ENCODE peak calls at places on chromosome 6, in five cellular contexts. One of them, this sample, is unnamed.

GRCh38 chr6:142867988-142868818 is 76.8 kb downstream of the HIVEP2 start:
- DNase-seq in endothelial cell of umbilical vein: peak
- DNase-seq in fibroblast of pulmonary artery: peak
- DNase-seq in left ventricle myocardium inferior: no peak
- DNase-seq in choroid plexus epithelial cell: peak
- DNase-seq in this sample: no peak

GRCh38 chr6:46468611-46469010 is 22.6 kb downstream of the RCAN2 start:
- DNase-seq in choroid plexus epithelial cell: peak
- DNase-seq in left ventricle myocardium inferior: no peak
- DNase-seq in endothelial cell of umbilical vein: no peak
- DNase-seq in fibroblast of pulmonary artery: no peak
- DNase-seq in this sample: no peak

GRCh38 chr6:126396131-126396530 is 56.2 kb downstream of the CENPW start:
- DNase-seq in endothelial cell of umbilical vein: no peak
- DNase-seq in fibroblast of pulmonary artery: no peak
- DNase-seq in left ventricle myocardium inferior: no peak
- DNase-seq in choroid plexus epithelial cell: no peak
- DNase-seq in this sample: peak

GRCh38 chr6:27726620-27727023 is 185.6 kb downstream of the OR2B2 start:
- DNase-seq in choroid plexus epithelial cell: peak
- DNase-seq in fibroblast of pulmonary artery: no peak
- DNase-seq in endothelial cell of umbilical vein: no peak
- DNase-seq in left ventricle myocardium inferior: no peak
- DNase-seq in this sample: peak

GRCh38 chr6:146892613-146893401 is 294.0 kb downstream of the ADGB start:
- DNase-seq in choroid plexus epithelial cell: peak
- DNase-seq in left ventricle myocardium inferior: no peak
- DNase-seq in endothelial cell of umbilical vein: peak
- DNase-seq in fibroblast of pulmonary artery: peak
- DNase-seq in this sample: peak

GRCh38 chr6:135085700-135086413 is 31.2 kb upstream of the HBS1L start:
- DNase-seq in left ventricle myocardium inferior: no peak
- DNase-seq in choroid plexus epithelial cell: no peak
- DNase-seq in endothelial cell of umbilical vein: no peak
- DNase-seq in fibroblast of pulmonary artery: no peak
- DNase-seq in this sample: no peak

GRCh38 chr6:39003072-39003471 is 45.5 kb upstream of the GLP1R start:
- DNase-seq in choroid plexus epithelial cell: peak
- DNase-seq in endothelial cell of umbilical vein: no peak
- DNase-seq in left ventricle myocardium inferior: no peak
- DNase-seq in fibroblast of pulmonary artery: no peak
- DNase-seq in this sample: peak

GRCh38 chr6:40822619-40823018 is 216.4 kb downstream of the UNC5CL start:
- DNase-seq in endothelial cell of umbilical vein: no peak
- DNase-seq in choroid plexus epithelial cell: no peak
- DNase-seq in left ventricle myocardium inferior: no peak
- DNase-seq in fibroblast of pulmonary artery: no peak
- DNase-seq in this sample: peak

GRCh38 chr6:125194980-125195379 is 41.4 kb downstream of the TPD52L1 start:
- DNase-seq in choroid plexus epithelial cell: no peak
- DNase-seq in left ventricle myocardium inferior: no peak
- DNase-seq in fibroblast of pulmonary artery: no peak
- DNase-seq in endothelial cell of umbilical vein: no peak
- DNase-seq in this sample: no peak

GRCh38 chr6:22236626-22237414 is 60.0 kb downstream of the PRL start:
- DNase-seq in left ventricle myocardium inferior: no peak
- DNase-seq in endothelial cell of umbilical vein: no peak
- DNase-seq in fibroblast of pulmonary artery: peak
- DNase-seq in choroid plexus epithelial cell: peak
- DNase-seq in this sample: peak

GRCh38 chr6:42078391-42078790 is 28.1 kb downstream of the TAF8 start:
- DNase-seq in choroid plexus epithelial cell: no peak
- DNase-seq in endothelial cell of umbilical vein: no peak
- DNase-seq in left ventricle myocardium inferior: no peak
- DNase-seq in fibroblast of pulmonary artery: no peak
- DNase-seq in this sample: no peak

GRCh38 chr6:7390218-7390878 is 740 bp downstream of the RIOK1 start:
- DNase-seq in left ventricle myocardium inferior: no peak
- DNase-seq in endothelial cell of umbilical vein: no peak
- DNase-seq in choroid plexus epithelial cell: peak
- DNase-seq in fibroblast of pulmonary artery: no peak
- DNase-seq in this sample: no peak

GRCh38 chr6:142478117-142478516 is 176.3 kb downstream of the ADGRG6 start:
- DNase-seq in choroid plexus epithelial cell: peak
- DNase-seq in fibroblast of pulmonary artery: peak
- DNase-seq in left ventricle myocardium inferior: no peak
- DNase-seq in endothelial cell of umbilical vein: no peak
- DNase-seq in this sample: peak

GRCh38 chr6:113632220-113632864 is 224.8 kb upstream of the MARCKS start:
- DNase-seq in choroid plexus epithelial cell: peak
- DNase-seq in left ventricle myocardium inferior: peak
- DNase-seq in endothelial cell of umbilical vein: peak
- DNase-seq in fibroblast of pulmonary artery: peak
- DNase-seq in this sample: peak

GRCh38 chr6:104095661-104096416 is 763.9 kb downstream of the HACE1 start:
- DNase-seq in endothelial cell of umbilical vein: no peak
- DNase-seq in fibroblast of pulmonary artery: no peak
- DNase-seq in choroid plexus epithelial cell: no peak
- DNase-seq in left ventricle myocardium inferior: no peak
- DNase-seq in this sample: no peak

GRCh38 chr6:112618796-112619195 is 271.7 kb downstream of the RFPL4B start:
- DNase-seq in fibroblast of pulmonary artery: peak
- DNase-seq in endothelial cell of umbilical vein: peak
- DNase-seq in left ventricle myocardium inferior: no peak
- DNase-seq in choroid plexus epithelial cell: peak
- DNase-seq in this sample: no peak

GRCh38 chr6:41551086-41551702 is 5.0 kb downstream of the FOXP4 start:
- DNase-seq in fibroblast of pulmonary artery: no peak
- DNase-seq in left ventricle myocardium inferior: no peak
- DNase-seq in endothelial cell of umbilical vein: no peak
- DNase-seq in choroid plexus epithelial cell: no peak
- DNase-seq in this sample: no peak

GRCh38 chr6:162615016-162615717 is 112.4 kb downstream of the PRKN start:
- DNase-seq in left ventricle myocardium inferior: no peak
- DNase-seq in choroid plexus epithelial cell: peak
- DNase-seq in fibroblast of pulmonary artery: peak
- DNase-seq in endothelial cell of umbilical vein: no peak
- DNase-seq in this sample: no peak

GRCh38 chr6:145199961-145200360 is 535.4 kb downstream of the EPM2A start:
- DNase-seq in fibroblast of pulmonary artery: peak
- DNase-seq in left ventricle myocardium inferior: no peak
- DNase-seq in choroid plexus epithelial cell: peak
- DNase-seq in endothelial cell of umbilical vein: no peak
- DNase-seq in this sample: peak

GRCh38 chr6:143966291-143966690 is 41.8 kb downstream of the PLAGL1 start:
- DNase-seq in endothelial cell of umbilical vein: no peak
- DNase-seq in choroid plexus epithelial cell: no peak
- DNase-seq in fibroblast of pulmonary artery: no peak
- DNase-seq in left ventricle myocardium inferior: no peak
- DNase-seq in this sample: no peak

GRCh38 chr6:56999049-56999448 is 44.1 kb downstream of the BEND6 start:
- DNase-seq in endothelial cell of umbilical vein: no peak
- DNase-seq in left ventricle myocardium inferior: no peak
- DNase-seq in choroid plexus epithelial cell: no peak
- DNase-seq in fibroblast of pulmonary artery: no peak
- DNase-seq in this sample: peak

GRCh38 chr6:110682460-110682853 is 132.8 kb downstream of the CDK19 start:
- DNase-seq in fibroblast of pulmonary artery: peak
- DNase-seq in endothelial cell of umbilical vein: peak
- DNase-seq in left ventricle myocardium inferior: no peak
- DNase-seq in choroid plexus epithelial cell: peak
- DNase-seq in this sample: peak

GRCh38 chr6:129251669-129252376 is 368.9 kb downstream of the LAMA2 start:
- DNase-seq in choroid plexus epithelial cell: peak
- DNase-seq in endothelial cell of umbilical vein: peak
- DNase-seq in left ventricle myocardium inferior: no peak
- DNase-seq in fibroblast of pulmonary artery: peak
- DNase-seq in this sample: peak

GRCh38 chr6:50850223-50850751 is 31.6 kb downstream of the TFAP2B start:
- DNase-seq in fibroblast of pulmonary artery: no peak
- DNase-seq in choroid plexus epithelial cell: no peak
- DNase-seq in left ventricle myocardium inferior: no peak
- DNase-seq in endothelial cell of umbilical vein: no peak
- DNase-seq in this sample: peak

GRCh38 chr6:79536615-79536968 is 638 bp downstream of the LCA5 start:
- DNase-seq in left ventricle myocardium inferior: peak
- DNase-seq in choroid plexus epithelial cell: peak
- DNase-seq in endothelial cell of umbilical vein: no peak
- DNase-seq in fibroblast of pulmonary artery: peak
- DNase-seq in this sample: peak

GRCh38 chr6:45436544-45437440 is 59.1 kb upstream of the SUPT3H start:
- DNase-seq in choroid plexus epithelial cell: peak
- DNase-seq in endothelial cell of umbilical vein: peak
- DNase-seq in left ventricle myocardium inferior: no peak
- DNase-seq in fibroblast of pulmonary artery: peak
- DNase-seq in this sample: peak

GRCh38 chr6:26305097-26305841 is 59.7 kb upstream of the BTN3A2 start:
- DNase-seq in fibroblast of pulmonary artery: peak
- DNase-seq in endothelial cell of umbilical vein: peak
- DNase-seq in choroid plexus epithelial cell: peak
- DNase-seq in left ventricle myocardium inferior: no peak
- DNase-seq in this sample: peak
- H3K4me3 ChIP-seq in fibroblast of pulmonary artery: peak
- H3K4me3 ChIP-seq in endothelial cell of umbilical vein: peak
- H3K4me3 ChIP-seq in choroid plexus epithelial cell: peak
- H3K4me3 ChIP-seq in left ventricle myocardium inferior: peak
- H3K4me3 ChIP-seq in this sample: peak

GRCh38 chr6:34858681-34859080 is 29.2 kb downstream of the TAF11 start:
- DNase-seq in choroid plexus epithelial cell: no peak
- DNase-seq in fibroblast of pulmonary artery: no peak
- DNase-seq in endothelial cell of umbilical vein: no peak
- DNase-seq in left ventricle myocardium inferior: no peak
- DNase-seq in this sample: no peak
- TF ChIP-seq CTCF in choroid plexus epithelial cell: peak
- TF ChIP-seq CTCF in fibroblast of pulmonary artery: no peak
- TF ChIP-seq CTCF in endothelial cell of umbilical vein: no peak
- TF ChIP-seq CTCF in left ventricle myocardium inferior: no peak
- TF ChIP-seq CTCF in this sample: no peak

GRCh38 chr6:53397283-53397682 is 48.5 kb upstream of the ELOVL5 start:
- DNase-seq in left ventricle myocardium inferior: no peak
- DNase-seq in endothelial cell of umbilical vein: no peak
- DNase-seq in fibroblast of pulmonary artery: no peak
- DNase-seq in choroid plexus epithelial cell: no peak
- DNase-seq in this sample: no peak

GRCh38 chr6:53394704-53395103 is 46.0 kb upstream of the ELOVL5 start:
- DNase-seq in choroid plexus epithelial cell: no peak
- DNase-seq in endothelial cell of umbilical vein: no peak
- DNase-seq in fibroblast of pulmonary artery: no peak
- DNase-seq in left ventricle myocardium inferior: no peak
- DNase-seq in this sample: no peak

GRCh38 chr6:53391170-53391569 is 42.4 kb upstream of the ELOVL5 start:
- DNase-seq in fibroblast of pulmonary artery: no peak
- DNase-seq in endothelial cell of umbilical vein: peak
- DNase-seq in choroid plexus epithelial cell: peak
- DNase-seq in left ventricle myocardium inferior: no peak
- DNase-seq in this sample: no peak

GRCh38 chr6:53398541-53399344 is 50.0 kb upstream of the ELOVL5 start:
- DNase-seq in fibroblast of pulmonary artery: no peak
- DNase-seq in choroid plexus epithelial cell: peak
- DNase-seq in left ventricle myocardium inferior: no peak
- DNase-seq in endothelial cell of umbilical vein: no peak
- DNase-seq in this sample: peak

DNA sequence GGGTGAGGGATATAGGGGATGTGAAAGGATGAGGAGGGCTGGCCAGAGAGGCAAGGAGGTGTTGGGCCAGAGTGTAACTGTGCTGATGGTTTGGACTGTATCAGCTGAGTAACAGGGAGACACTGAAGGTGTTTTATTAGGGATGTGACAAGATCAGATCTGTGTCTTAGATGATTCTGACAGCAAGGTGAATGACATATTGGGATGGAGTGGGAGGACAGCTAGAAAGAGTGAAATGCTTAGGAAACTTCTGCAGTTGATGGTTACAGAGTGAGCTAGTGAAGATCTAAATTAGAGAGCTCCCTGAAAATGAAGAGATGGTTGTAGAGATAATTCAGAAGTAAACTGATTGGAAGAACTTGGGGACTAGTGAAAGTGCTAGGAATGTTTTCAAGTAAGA is 47.2 kb upstream of the ELOVL5 start:
- DNase-seq in endothelial cell of umbilical vein: no peak
- DNase-seq in fibroblast of pulmonary artery: no peak
- DNase-seq in left ventricle myocardium inferior: no peak
- DNase-seq in choroid plexus epithelial cell: no peak
- DNase-seq in this sample: no peak
- H3K4me3 ChIP-seq in endothelial cell of umbilical vein: no peak
- H3K4me3 ChIP-seq in fibroblast of pulmonary artery: no peak
- H3K4me3 ChIP-seq in left ventricle myocardium inferior: no peak
- H3K4me3 ChIP-seq in choroid plexus epithelial cell: no peak
- H3K4me3 ChIP-seq in this sample: no peak

GRCh38 chr6:26031595-26032386 is 55.4 kb upstream of the HFE start:
- DNase-seq in left ventricle myocardium inferior: peak
- DNase-seq in fibroblast of pulmonary artery: peak
- DNase-seq in endothelial cell of umbilical vein: peak
- DNase-seq in choroid plexus epithelial cell: peak
- DNase-seq in this sample: peak

GRCh38 chr6:26032387-26033131 is 54.7 kb upstream of the HFE start:
- DNase-seq in choroid plexus epithelial cell: peak
- DNase-seq in fibroblast of pulmonary artery: peak
- DNase-seq in left ventricle myocardium inferior: no peak
- DNase-seq in endothelial cell of umbilical vein: peak
- DNase-seq in this sample: peak

GRCh38 chr6:26033942-26034354 is 53.3 kb upstream of the HFE start:
- DNase-seq in choroid plexus epithelial cell: no peak
- DNase-seq in left ventricle myocardium inferior: no peak
- DNase-seq in fibroblast of pulmonary artery: no peak
- DNase-seq in endothelial cell of umbilical vein: no peak
- DNase-seq in this sample: no peak

GRCh38 chr6:26034901-26035300 is 52.3 kb upstream of the HFE start:
- DNase-seq in fibroblast of pulmonary artery: no peak
- DNase-seq in choroid plexus epithelial cell: no peak
- DNase-seq in endothelial cell of umbilical vein: no peak
- DNase-seq in left ventricle myocardium inferior: no peak
- DNase-seq in this sample: no peak

DNA sequence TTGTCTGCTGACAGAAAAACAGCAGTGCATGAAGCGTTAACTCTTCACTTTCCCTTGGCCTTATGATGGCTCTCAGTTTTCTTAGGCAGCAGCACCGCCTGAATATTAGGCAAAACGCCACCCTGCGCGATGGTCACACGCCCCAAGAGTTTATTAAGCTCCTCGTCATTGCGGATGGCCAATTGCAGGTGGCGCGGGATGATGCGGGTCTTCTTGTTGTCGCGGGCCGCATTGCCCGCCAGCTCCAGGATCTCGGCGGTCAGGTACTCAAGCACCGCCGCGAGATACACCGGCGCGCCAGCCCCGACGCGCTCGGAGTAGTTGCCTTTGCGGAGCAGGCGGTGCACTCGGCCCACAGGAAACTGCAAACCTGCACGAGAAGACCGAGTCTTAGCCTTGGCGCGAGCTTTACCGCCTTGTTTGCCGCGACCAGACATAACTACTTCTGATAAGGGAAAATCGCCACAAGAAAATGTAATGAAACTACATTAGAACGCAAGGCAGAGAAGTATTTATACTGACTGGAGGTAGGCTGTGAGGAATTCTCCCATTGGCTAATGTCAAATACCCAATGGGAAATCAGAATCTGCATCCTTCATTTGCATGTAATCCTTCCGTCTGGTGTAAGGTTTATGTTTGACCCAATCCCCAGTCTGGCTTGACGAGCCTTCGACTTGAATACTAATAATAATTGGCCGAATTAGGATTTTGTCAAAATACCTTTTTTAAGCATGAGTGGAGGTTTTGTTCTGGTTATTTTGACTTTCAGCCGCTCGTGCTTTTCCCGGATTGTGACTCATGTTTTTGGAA is 53.9 kb upstream of the HFE start:
- DNase-seq in endothelial cell of umbilical vein: peak
- DNase-seq in fibroblast of pulmonary artery: peak
- DNase-seq in left ventricle myocardium inferior: peak
- DNase-seq in choroid plexus epithelial cell: peak
- DNase-seq in this sample: peak
- TF ChIP-seq CTCF in endothelial cell of umbilical vein: no peak
- TF ChIP-seq CTCF in fibroblast of pulmonary artery: no peak
- TF ChIP-seq CTCF in left ventricle myocardium inferior: no peak
- TF ChIP-seq CTCF in choroid plexus epithelial cell: no peak
- TF ChIP-seq CTCF in this sample: no peak